ENCODE peak calls at places on chromosome 19, in ten cellular contexts. F, P, T, A, W, B, R, K, V and H are unnamed samples.

GRCh38 chr19:15178629-15179308 is 22.0 kb downstream of the NOTCH3 start:
- DNase-seq in P (peak), K (peak), R (peak), W (peak), T (no peak), F (no peak), B (no peak), A (no peak), V (no peak), H (no peak)

GRCh38 chr19:16018106-16018755 is 58.1 kb upstream of the TPM4 start:
- DNase-seq in W (no peak), K (peak), F (peak), P (peak), B (no peak), V (no peak), T (no peak), A (no peak), R (no peak), H (no peak)

GRCh38 chr19:55070755-55071502 is 4.7 kb upstream of the EPS8L1 start:
- DNase-seq in K (no peak), R (no peak), F (no peak), A (peak), P (no peak), V (peak), T (peak), W (no peak), B (peak), H (peak)

GRCh38 chr19:35433448-35433847 is 14.6 kb upstream of the FFAR2 start:
- DNase-seq in F (no peak), R (no peak), A (no peak), V (no peak), B (no peak), P (no peak), T (no peak), K (no peak), W (no peak), H (no peak)

GRCh38 chr19:5968431-5969373 is 9.2 kb downstream of the RANBP3 start:
- DNase-seq in A (no peak), F (no peak), K (no peak), B (no peak), V (no peak), T (peak), W (peak), R (no peak), P (peak), H (no peak)

GRCh38 chr19:19405919-19406877 is 723 bp downstream of the GATAD2A start:
- DNase-seq in W (peak), K (peak), T (peak), B (peak), P (peak), F (peak), R (peak), A (peak), V (peak), H (peak)

GRCh38 chr19:58395220-58395978 is at the start of gene RNF225:
- DNase-seq in A (no peak), F (no peak), P (peak), K (peak), T (no peak), V (no peak), B (peak), W (peak), R (peak), H (no peak)

GRCh38 chr19:53882391-53883050 is 524 bp downstream of the PRKCG start:
- DNase-seq in V (no peak), T (no peak), W (peak), F (no peak), B (no peak), P (no peak), A (no peak), K (no peak), R (peak), H (no peak)

GRCh38 chr19:11323601-11324078 is 15.8 kb downstream of the RAB3D start:
- DNase-seq in F (no peak), R (no peak), P (no peak), B (no peak), K (no peak), A (no peak), W (peak), T (no peak), V (no peak), H (no peak)

GRCh38 chr19:28493881-28494280 is 719.1 kb downstream of the UQCRFS1 start:
- DNase-seq in B (no peak), P (no peak), T (no peak), R (no peak), V (no peak), F (no peak), A (no peak), W (peak), K (no peak), H (no peak)

GRCh38 chr19:18763674-18764590 is 27.2 kb downstream of the COMP start:
- DNase-seq in T (peak), B (no peak), A (peak), K (peak), P (no peak), W (no peak), F (peak), V (no peak), R (no peak), H (no peak)

GRCh38 chr19:32318884-32319520 is 26.4 kb upstream of the ZNF507 start:
- DNase-seq in F (no peak), K (no peak), R (peak), V (no peak), T (no peak), W (peak), A (no peak), P (peak), B (no peak), H (peak)

GRCh38 chr19:6521718-6522646 is 8.8 kb upstream of the TNFSF9 start:
- DNase-seq in B (no peak), T (no peak), K (peak), V (no peak), A (no peak), R (no peak), P (no peak), W (peak), F (no peak), H (peak)

GRCh38 chr19:8397746-8398721 is 7.9 kb downstream of the RAB11B start:
- DNase-seq in A (no peak), F (no peak), P (no peak), R (no peak), W (no peak), T (no peak), V (no peak), B (no peak), K (peak), H (no peak)

GRCh38 chr19:8395621-8396082 is 5.5 kb downstream of the RAB11B start:
- DNase-seq in K (peak), T (no peak), R (no peak), P (no peak), B (no peak), A (no peak), F (no peak), W (no peak), V (no peak), H (no peak)

GRCh38 chr19:8397291-8397690 is 7.1 kb downstream of the RAB11B start:
- DNase-seq in T (no peak), K (peak), B (no peak), P (no peak), W (no peak), A (no peak), F (no peak), V (no peak), R (no peak), H (no peak)

GRCh38 chr19:8396185-8396562 is 6.0 kb downstream of the RAB11B start:
- DNase-seq in F (no peak), R (no peak), P (no peak), K (no peak), T (no peak), W (no peak), A (no peak), B (no peak), V (no peak), H (no peak)

GRCh38 chr19:8396563-8397203 is 6.5 kb downstream of the RAB11B start:
- DNase-seq in V (peak), F (no peak), T (peak), K (peak), A (peak), R (peak), P (peak), W (peak), B (peak), H (peak)
- TF ChIP-seq CTCF in V (peak), F (no peak), T (peak), K (peak), A (peak), R (peak), P (peak), W (peak), B (no peak), H (peak)

GRCh38 chr19:45322744-45323281 is at the start of gene CKM:
- DNase-seq in P (no peak), B (no peak), T (no peak), K (peak), R (no peak), F (no peak), V (no peak), W (no peak), A (no peak), H (no peak)
- H3K4me3 ChIP-seq in P (no peak), B (no peak), T (no peak), K (no peak), R (peak), F (no peak), V (peak), W (peak), A (peak), H (no peak)

DNA sequence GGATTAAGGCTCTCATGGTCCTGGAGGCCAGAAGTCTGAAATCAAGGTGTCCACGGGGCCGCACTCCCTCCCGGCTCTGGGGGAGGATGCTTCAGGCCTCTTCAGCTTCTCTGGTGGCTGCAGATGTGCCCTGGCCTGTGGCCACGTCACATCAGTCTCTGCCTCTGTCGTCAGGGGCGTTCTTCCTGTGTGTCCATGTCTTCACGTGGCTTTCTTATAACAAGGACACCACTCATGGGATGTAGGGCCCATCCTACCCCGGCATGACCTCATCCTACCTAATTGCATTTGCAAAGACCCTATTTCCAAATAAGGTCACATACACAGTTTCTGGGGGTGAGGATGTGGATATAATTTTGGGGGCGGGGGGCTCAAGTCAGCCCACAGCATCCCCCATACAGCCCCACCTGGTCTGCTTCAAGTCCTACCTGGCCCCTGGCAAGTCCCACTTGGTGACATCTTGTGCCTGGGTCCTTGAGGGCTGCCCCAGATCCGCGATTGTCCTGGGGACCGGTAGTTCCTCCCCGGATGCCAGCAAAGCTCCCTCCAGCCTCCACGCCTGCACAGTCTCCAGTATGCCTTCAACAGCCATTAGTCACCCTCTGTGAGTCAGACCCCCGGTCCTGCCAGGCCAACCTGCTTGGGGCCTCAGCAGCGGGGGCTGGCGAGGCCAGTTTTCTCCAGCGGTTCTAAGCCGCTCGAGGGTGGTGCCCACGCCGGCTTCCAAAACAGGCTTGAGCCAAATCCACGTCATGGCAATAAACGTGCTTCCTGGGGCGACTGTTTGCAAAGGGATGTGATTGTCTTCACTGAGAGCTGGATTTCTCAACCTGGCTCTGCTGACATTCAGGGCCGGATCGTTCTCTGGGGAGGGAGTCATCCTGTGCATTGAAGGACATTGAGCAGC is 32.2 kb downstream of the MYO9B start:
- DNase-seq in A (peak), F (peak), K (peak), T (peak), R (no peak), V (peak), B (peak), W (no peak), P (no peak), H (peak)
- TF ChIP-seq CTCF in A (no peak), F (no peak), K (no peak), T (no peak), R (no peak), V (no peak), B (no peak), W (no peak), P (no peak), H (no peak)

GRCh38 chr19:43779820-43780219 is 953 bp downstream of the KCNN4 start:
- DNase-seq in B (peak), R (no peak), A (no peak), V (no peak), P (no peak), W (no peak), F (no peak), T (no peak), K (no peak), H (no peak)
- H3K4me3 ChIP-seq in B (peak), R (no peak), A (no peak), V (no peak), P (no peak), W (no peak), F (no peak), T (peak), K (peak), H (no peak)

DNA sequence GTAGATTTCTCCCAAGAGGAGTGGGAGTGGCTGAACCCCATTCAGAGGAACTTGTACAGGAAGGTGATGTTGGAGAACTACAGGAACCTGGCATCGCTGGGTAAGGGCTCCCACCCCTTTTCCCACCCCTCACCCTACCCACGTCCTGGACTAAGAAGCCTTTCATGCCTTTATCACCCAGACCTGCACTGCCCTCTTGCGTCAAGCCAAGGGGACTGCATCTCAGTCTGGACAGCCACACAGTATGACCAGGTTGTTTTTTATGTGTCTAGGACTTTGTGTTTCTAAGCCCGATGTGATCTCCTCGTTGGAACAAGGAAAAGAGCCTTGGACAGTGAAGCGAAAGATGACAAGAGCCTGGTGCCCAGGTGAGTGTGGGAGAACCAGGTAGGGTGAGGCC is 8.8 kb downstream of the ZFP28 start:
- DNase-seq in W (peak), V (no peak), B (no peak), A (no peak), K (no peak), T (no peak), P (peak), F (no peak), R (peak), H (no peak)
- TF ChIP-seq CTCF in W (peak), V (peak), B (no peak), A (no peak), K (no peak), T (no peak), P (peak), F (no peak), R (peak), H (no peak)

DNA sequence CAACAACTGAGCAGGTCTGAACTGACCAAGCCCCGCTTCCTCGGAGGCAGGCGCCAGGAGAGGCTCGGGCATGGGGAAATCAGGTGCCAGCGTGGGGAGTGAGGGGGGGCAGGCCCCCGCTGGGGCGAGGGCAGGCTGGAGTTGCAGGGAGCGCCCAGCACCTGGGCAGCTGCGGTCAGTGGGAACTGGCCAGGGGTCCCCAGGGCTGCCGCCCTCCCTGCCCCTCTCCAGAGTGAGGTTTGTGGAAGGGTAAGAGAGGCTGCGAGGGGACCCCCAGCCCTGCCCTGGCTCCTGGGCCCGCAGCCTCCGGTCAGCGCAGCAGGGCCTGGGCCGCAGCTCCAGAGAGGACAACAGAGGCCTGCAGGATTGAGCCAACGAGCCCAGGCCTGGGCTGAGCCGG is 32.5 kb downstream of the PIP5K1C start:
- DNase-seq in R (no peak), A (no peak), T (no peak), F (no peak), V (no peak), B (no peak), W (no peak), P (no peak), K (peak), H (no peak)
- H3K4me3 ChIP-seq in R (no peak), A (no peak), T (no peak), F (no peak), V (no peak), B (no peak), W (no peak), P (no peak), K (no peak), H (no peak)

DNA sequence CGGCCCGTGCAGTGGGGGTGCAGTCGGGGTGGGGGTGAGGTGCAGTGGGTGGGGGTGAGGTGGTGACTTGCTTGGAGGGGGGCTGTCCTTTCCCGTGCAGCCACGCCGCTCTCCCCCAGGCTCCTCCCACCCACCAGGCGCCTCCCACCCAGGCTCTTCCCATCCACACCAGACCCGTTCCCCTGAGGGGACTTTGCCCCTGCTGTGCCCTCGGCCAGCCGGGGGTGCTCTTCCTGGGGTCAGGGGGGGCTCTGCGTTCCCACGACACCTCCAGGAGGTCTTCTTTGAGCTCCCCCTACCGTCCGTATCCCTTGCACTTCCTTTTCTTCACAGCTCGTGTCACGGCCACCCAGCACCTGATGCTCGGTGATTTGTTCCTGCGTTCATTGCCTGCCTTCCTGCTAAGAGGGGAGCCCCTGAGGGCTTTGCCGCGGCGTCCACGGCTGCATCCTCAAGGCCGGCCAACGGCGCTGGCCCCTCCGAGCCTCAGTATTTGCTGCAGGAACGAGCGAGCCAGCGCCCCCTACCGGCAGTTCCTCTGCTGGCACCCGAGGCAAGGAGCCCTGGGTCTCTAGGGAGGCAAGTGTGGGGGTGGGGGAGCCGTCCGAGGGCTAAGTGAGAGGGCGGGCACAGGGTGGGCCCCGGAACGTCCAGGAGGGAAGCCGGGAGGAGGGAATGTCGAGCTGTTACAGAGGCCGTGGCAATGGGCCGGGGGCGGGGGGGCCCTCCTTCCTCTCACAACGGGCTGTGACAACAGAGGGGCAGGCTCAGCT is 11.8 kb downstream of the LRRC4B start:
- DNase-seq in T (peak), R (peak), K (peak), A (peak), B (peak), F (peak), V (peak), W (peak), P (peak), H (peak)
- TF ChIP-seq CTCF in T (peak), R (peak), K (peak), A (peak), B (peak), F (no peak), V (peak), W (peak), P (peak), H (peak)

GRCh38 chr19:29497241-29497640 is 28.6 kb upstream of the VSTM2B start:
- DNase-seq in F (peak), B (no peak), W (no peak), V (no peak), R (no peak), T (no peak), K (no peak), P (peak), A (no peak), H (no peak)
- H3K4me3 ChIP-seq in F (no peak), B (no peak), W (no peak), V (no peak), R (no peak), T (no peak), K (no peak), P (no peak), A (no peak), H (no peak)